ENCODE peak calls at places on chromosomes 3 and 15, in five cellular contexts. O is NCI-H1105 treated with DMSO at 0.1 percent for 48 hours; G is hypothalamus; F is cardiac septum; D is CD8-positive, alpha-beta T cell. W is an unnamed sample.

GRCh38 chr15:58457466-58457965 is 25.7 kb downstream of the LIPC start:
- DNase-seq in O (no peak), G (no peak), F (no peak), D (no peak), W (peak)

GRCh38 chr3:49422379-49423248 is at the start of gene AMT:
- DNase-seq in O (peak), G (peak), F (no peak), D (no peak), W (no peak)

GRCh38 chr3:109018828-109019227 is 65.1 kb upstream of the GUCA1C start:
- DNase-seq in O (no peak), G (no peak), F (no peak), D (no peak), W (no peak)

GRCh38 chr3:132343018-132343612 is 25.9 kb downstream of the ACP3 start:
- DNase-seq in O (peak), G (no peak), F (no peak), D (no peak), W (peak)

GRCh38 chr3:178551916-178552321 is 15.7 kb downstream of the KCNMB2 start:
- DNase-seq in O (no peak), G (no peak), F (no peak), D (no peak), W (peak)

GRCh38 chr3:59052803-59053411 is 3.1 kb upstream of the CFAP20DC start:
- DNase-seq in O (no peak), G (no peak), F (no peak), D (no peak), W (no peak)

GRCh38 chr3:80549173-80549572 is 781.4 kb upstream of the ROBO1 start:
- DNase-seq in O (no peak), G (no peak), F (no peak), D (no peak), W (no peak)

GRCh38 chr15:52060511-52060910 is 41.5 kb downstream of the MAPK6 start:
- DNase-seq in O (no peak), G (no peak), F (no peak), D (no peak), W (no peak)

GRCh38 chr3:175983369-175983768 is 1124.2 kb downstream of the NAALADL2 start:
- DNase-seq in O (no peak), G (no peak), F (no peak), D (no peak), W (no peak)